ENCODE peak calls at places on chromosome 20, in six cellular contexts. One of them, this sample, is unnamed.

GRCh38 chr20:61251529-61252393 is at the start of gene CDH4:
- DNase-seq in GM23248: peak
- DNase-seq in PC-3: no peak
- DNase-seq in neural progenitor cell: peak
- DNase-seq in SK-N-SH: peak
- DNase-seq in GM23338: peak
- DNase-seq in this sample: peak

GRCh38 chr20:37651932-37652331 is 41.9 kb upstream of the CTNNBL1 start:
- DNase-seq in GM23248: no peak
- DNase-seq in PC-3: peak
- DNase-seq in neural progenitor cell: peak
- DNase-seq in SK-N-SH: peak
- DNase-seq in GM23338: peak
- DNase-seq in this sample: no peak

GRCh38 chr20:25470045-25470444 is 62.6 kb downstream of the GINS1 start:
- DNase-seq in GM23248: peak
- DNase-seq in PC-3: peak
- DNase-seq in neural progenitor cell: peak
- DNase-seq in SK-N-SH: peak
- DNase-seq in GM23338: peak
- DNase-seq in this sample: peak

GRCh38 chr20:4979841-4980410 is 21.4 kb downstream of the SLC23A2 start:
- DNase-seq in GM23248: no peak
- DNase-seq in PC-3: no peak
- DNase-seq in neural progenitor cell: no peak
- DNase-seq in SK-N-SH: no peak
- DNase-seq in GM23338: no peak
- DNase-seq in this sample: no peak

GRCh38 chr20:23153696-23154341 is 67.7 kb upstream of the CD93 start:
- DNase-seq in GM23248: peak
- DNase-seq in PC-3: no peak
- DNase-seq in neural progenitor cell: no peak
- DNase-seq in SK-N-SH: no peak
- DNase-seq in GM23338: no peak
- DNase-seq in this sample: no peak

GRCh38 chr20:59428441-59429205 is 128.2 kb downstream of the EDN3 start:
- DNase-seq in GM23248: peak
- DNase-seq in PC-3: no peak
- DNase-seq in neural progenitor cell: no peak
- DNase-seq in SK-N-SH: no peak
- DNase-seq in GM23338: peak
- DNase-seq in this sample: no peak

GRCh38 chr20:17867546-17867945 is 101.0 kb downstream of the SNX5 start:
- DNase-seq in GM23248: no peak
- DNase-seq in PC-3: no peak
- DNase-seq in neural progenitor cell: no peak
- DNase-seq in SK-N-SH: no peak
- DNase-seq in GM23338: no peak
- DNase-seq in this sample: no peak

GRCh38 chr20:1879934-1880333 is 15.3 kb upstream of the SIRPA start:
- DNase-seq in GM23248: peak
- DNase-seq in PC-3: no peak
- DNase-seq in neural progenitor cell: no peak
- DNase-seq in SK-N-SH: no peak
- DNase-seq in GM23338: no peak
- DNase-seq in this sample: no peak

GRCh38 chr20:59184880-59185447 is 21.3 kb downstream of the ZNF831 start:
- DNase-seq in GM23248: peak
- DNase-seq in PC-3: peak
- DNase-seq in neural progenitor cell: no peak
- DNase-seq in SK-N-SH: no peak
- DNase-seq in GM23338: no peak
- DNase-seq in this sample: no peak

GRCh38 chr20:11373391-11373790 is 544.3 kb upstream of the BTBD3 start:
- DNase-seq in GM23248: no peak
- DNase-seq in PC-3: no peak
- DNase-seq in neural progenitor cell: no peak
- DNase-seq in SK-N-SH: no peak
- DNase-seq in GM23338: no peak
- DNase-seq in this sample: peak

GRCh38 chr20:44390280-44390679 is 34.8 kb downstream of the HNF4A start:
- DNase-seq in GM23248: no peak
- DNase-seq in PC-3: no peak
- DNase-seq in neural progenitor cell: peak
- DNase-seq in SK-N-SH: no peak
- DNase-seq in GM23338: no peak
- DNase-seq in this sample: no peak

GRCh38 chr20:21063276-21063675 is 42.9 kb downstream of the LINC00237 start:
- DNase-seq in GM23248: no peak
- DNase-seq in PC-3: no peak
- DNase-seq in neural progenitor cell: no peak
- DNase-seq in SK-N-SH: no peak
- DNase-seq in GM23338: no peak
- DNase-seq in this sample: no peak

GRCh38 chr20:40880063-40880715 is 148.4 kb upstream of the TOP1 start:
- DNase-seq in GM23248: no peak
- DNase-seq in PC-3: peak
- DNase-seq in neural progenitor cell: no peak
- DNase-seq in SK-N-SH: no peak
- DNase-seq in GM23338: no peak
- DNase-seq in this sample: no peak

GRCh38 chr20:25402583-25402982 is 4.9 kb upstream of the GINS1 start:
- DNase-seq in GM23248: no peak
- DNase-seq in PC-3: no peak
- DNase-seq in neural progenitor cell: peak
- DNase-seq in SK-N-SH: no peak
- DNase-seq in GM23338: peak
- DNase-seq in this sample: no peak

GRCh38 chr20:37336369-37337207 is 9.4 kb upstream of the SRC start:
- DNase-seq in GM23248: peak
- DNase-seq in PC-3: no peak
- DNase-seq in neural progenitor cell: peak
- DNase-seq in SK-N-SH: peak
- DNase-seq in GM23338: peak
- DNase-seq in this sample: peak

GRCh38 chr20:33412484-33412838 is 11.1 kb upstream of the CDK5RAP1 start:
- DNase-seq in GM23248: no peak
- DNase-seq in PC-3: no peak
- DNase-seq in neural progenitor cell: no peak
- DNase-seq in SK-N-SH: no peak
- DNase-seq in GM23338: no peak
- DNase-seq in this sample: no peak

GRCh38 chr20:23049933-23050838 is 714 bp upstream of the THBD start:
- DNase-seq in GM23248: peak
- DNase-seq in PC-3: peak
- DNase-seq in neural progenitor cell: peak
- DNase-seq in SK-N-SH: no peak
- DNase-seq in GM23338: peak
- DNase-seq in this sample: peak

GRCh38 chr20:9166153-9166780 is 97.4 kb downstream of the PLCB4 start:
- DNase-seq in GM23248: no peak
- DNase-seq in PC-3: no peak
- DNase-seq in neural progenitor cell: no peak
- DNase-seq in SK-N-SH: no peak
- DNase-seq in GM23338: peak
- DNase-seq in this sample: no peak

GRCh38 chr20:17671565-17671964 is 10.5 kb downstream of the RRBP1 start:
- DNase-seq in GM23248: no peak
- DNase-seq in PC-3: no peak
- DNase-seq in neural progenitor cell: no peak
- DNase-seq in SK-N-SH: no peak
- DNase-seq in GM23338: no peak
- DNase-seq in this sample: no peak

DNA sequence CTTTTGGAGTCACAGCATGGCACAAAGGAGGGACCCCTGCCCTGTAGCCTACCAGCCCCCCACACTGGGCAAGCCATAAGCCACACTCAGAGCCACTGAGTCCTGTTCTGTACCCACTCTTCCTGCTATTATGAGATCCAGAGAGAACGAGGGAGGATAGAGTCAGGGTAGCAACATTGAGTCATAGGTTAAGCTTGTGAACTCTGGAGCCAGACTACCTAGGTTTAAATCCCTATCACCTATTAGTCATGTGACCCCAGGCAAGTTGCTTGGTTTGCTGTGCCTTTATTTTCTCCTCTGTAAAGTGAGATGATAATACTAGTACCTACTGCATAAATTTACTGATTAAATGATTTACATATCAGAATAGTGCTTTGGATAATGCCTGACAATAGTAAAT is 540 bp downstream of the CNBD2 start:
- DNase-seq in GM23248: peak
- DNase-seq in PC-3: peak
- DNase-seq in neural progenitor cell: no peak
- DNase-seq in SK-N-SH: no peak
- DNase-seq in GM23338: no peak
- DNase-seq in this sample: no peak
- TF ChIP-seq EZH2phosphoT487 in GM23248: no peak
- TF ChIP-seq EZH2phosphoT487 in PC-3: no peak
- TF ChIP-seq EZH2phosphoT487 in neural progenitor cell: no peak
- TF ChIP-seq EZH2phosphoT487 in SK-N-SH: no peak
- TF ChIP-seq EZH2phosphoT487 in GM23338: no peak
- TF ChIP-seq EZH2phosphoT487 in this sample: no peak

GRCh38 chr20:32333988-32334885 is 23.9 kb upstream of the ASXL1 start:
- DNase-seq in GM23248: no peak
- DNase-seq in PC-3: no peak
- DNase-seq in neural progenitor cell: no peak
- DNase-seq in SK-N-SH: no peak
- DNase-seq in GM23338: no peak
- DNase-seq in this sample: no peak
- H3K4me2 ChIP-seq in GM23248: no peak
- H3K4me2 ChIP-seq in PC-3: no peak
- H3K4me2 ChIP-seq in neural progenitor cell: no peak
- H3K4me2 ChIP-seq in SK-N-SH: no peak
- H3K4me2 ChIP-seq in GM23338: no peak
- H3K4me2 ChIP-seq in this sample: no peak

GRCh38 chr20:47782920-47783552 is 2.2 kb downstream of the SULF2 start:
- DNase-seq in GM23248: no peak
- DNase-seq in PC-3: no peak
- DNase-seq in neural progenitor cell: no peak
- DNase-seq in SK-N-SH: no peak
- DNase-seq in GM23338: no peak
- DNase-seq in this sample: no peak
- TF ChIP-seq EZH2phosphoT487 in GM23248: no peak
- TF ChIP-seq EZH2phosphoT487 in PC-3: no peak
- TF ChIP-seq EZH2phosphoT487 in neural progenitor cell: no peak
- TF ChIP-seq EZH2phosphoT487 in SK-N-SH: no peak
- TF ChIP-seq EZH2phosphoT487 in GM23338: no peak
- TF ChIP-seq EZH2phosphoT487 in this sample: no peak

GRCh38 chr20:50254466-50255079 is 63.9 kb downstream of the CEBPB start:
- DNase-seq in GM23248: no peak
- DNase-seq in PC-3: no peak
- DNase-seq in neural progenitor cell: no peak
- DNase-seq in SK-N-SH: no peak
- DNase-seq in GM23338: no peak
- DNase-seq in this sample: no peak
- H3K4me2 ChIP-seq in GM23248: no peak
- H3K4me2 ChIP-seq in PC-3: no peak
- H3K4me2 ChIP-seq in neural progenitor cell: no peak
- H3K4me2 ChIP-seq in SK-N-SH: no peak
- H3K4me2 ChIP-seq in GM23338: no peak
- H3K4me2 ChIP-seq in this sample: no peak

DNA sequence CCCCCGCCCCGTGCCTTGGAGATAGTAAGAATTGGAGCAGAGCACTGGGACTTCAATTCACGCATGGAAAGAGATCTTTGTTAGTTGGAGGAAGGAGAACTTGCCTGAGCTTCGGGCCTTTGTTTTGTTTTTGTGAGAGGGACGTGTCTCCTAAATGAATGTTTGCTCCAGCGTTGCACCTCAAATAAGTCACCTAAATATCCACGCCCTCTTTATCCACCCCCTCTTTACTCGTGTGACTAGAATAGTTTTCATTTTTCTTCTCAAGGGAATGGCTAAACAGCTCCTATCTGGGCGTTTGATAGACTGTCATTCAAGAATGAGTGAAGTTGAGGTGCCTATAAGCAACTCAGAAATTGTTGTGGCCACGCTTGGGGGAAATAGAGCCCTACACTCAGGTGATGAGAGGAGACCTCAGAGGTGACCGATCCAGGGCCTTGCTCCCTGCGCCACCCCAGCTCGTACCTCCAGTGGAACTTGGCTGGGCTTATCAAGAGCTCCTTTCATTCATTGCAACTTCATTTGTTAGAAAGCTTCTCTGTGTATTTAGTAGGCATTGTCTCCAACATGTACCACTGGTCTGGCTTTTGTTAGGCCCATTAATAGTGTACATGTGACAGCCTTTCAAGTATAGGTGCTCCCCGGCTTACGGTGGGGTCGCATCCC is 867 bp downstream of the PCMTD2 start:
- DNase-seq in GM23248: peak
- DNase-seq in PC-3: no peak
- DNase-seq in neural progenitor cell: peak
- DNase-seq in SK-N-SH: no peak
- DNase-seq in GM23338: no peak
- DNase-seq in this sample: no peak
- TF ChIP-seq EZH2phosphoT487 in GM23248: no peak
- TF ChIP-seq EZH2phosphoT487 in PC-3: no peak
- TF ChIP-seq EZH2phosphoT487 in neural progenitor cell: no peak
- TF ChIP-seq EZH2phosphoT487 in SK-N-SH: no peak
- TF ChIP-seq EZH2phosphoT487 in GM23338: no peak
- TF ChIP-seq EZH2phosphoT487 in this sample: no peak

GRCh38 chr20:48786916-48787676 is 40.7 kb downstream of the PREX1 start:
- DNase-seq in GM23248: no peak
- DNase-seq in PC-3: no peak
- DNase-seq in neural progenitor cell: no peak
- DNase-seq in SK-N-SH: no peak
- DNase-seq in GM23338: no peak
- DNase-seq in this sample: no peak

GRCh38 chr20:48788486-48789072 is 39.2 kb downstream of the PREX1 start:
- DNase-seq in GM23248: no peak
- DNase-seq in PC-3: no peak
- DNase-seq in neural progenitor cell: no peak
- DNase-seq in SK-N-SH: no peak
- DNase-seq in GM23338: no peak
- DNase-seq in this sample: no peak

GRCh38 chr20:48789185-48789668 is 38.6 kb downstream of the PREX1 start:
- DNase-seq in GM23248: no peak
- DNase-seq in PC-3: no peak
- DNase-seq in neural progenitor cell: no peak
- DNase-seq in SK-N-SH: no peak
- DNase-seq in GM23338: no peak
- DNase-seq in this sample: no peak

GRCh38 chr20:48789781-48790544 is 37.8 kb downstream of the PREX1 start:
- DNase-seq in GM23248: no peak
- DNase-seq in PC-3: no peak
- DNase-seq in neural progenitor cell: no peak
- DNase-seq in SK-N-SH: no peak
- DNase-seq in GM23338: no peak
- DNase-seq in this sample: no peak

GRCh38 chr20:48787861-48788375 is 39.9 kb downstream of the PREX1 start:
- DNase-seq in GM23248: peak
- DNase-seq in PC-3: peak
- DNase-seq in neural progenitor cell: no peak
- DNase-seq in SK-N-SH: no peak
- DNase-seq in GM23338: no peak
- DNase-seq in this sample: no peak
- H3K4me2 ChIP-seq in GM23248: peak
- H3K4me2 ChIP-seq in PC-3: no peak
- H3K4me2 ChIP-seq in neural progenitor cell: no peak
- H3K4me2 ChIP-seq in SK-N-SH: peak
- H3K4me2 ChIP-seq in GM23338: no peak
- H3K4me2 ChIP-seq in this sample: no peak